ENCODE peak calls at places on chromosome 21, in ten cellular contexts. H is Peyer's patch, F is SK-N-SH, D is stomach, Y is body of pancreas, G is HCT116, L is colonic mucosa, A is left ventricle myocardium inferior, Q is ascending aorta, Z is DND-41. X is an unnamed sample. For H3K36me3, the result is how much of the 10 kb centered on the place peaks cover.

GRCh38 chr21:40315647-40316046 is 448.4 kb downstream of the PCP4 start:
- DNase-seq in H (no peak), F (no peak), D (no peak), Y (no peak), G (no peak), L (no peak), A (no peak), Q (no peak), Z (no peak), X (no peak)

GRCh38 chr21:15749045-15749867 is 19.5 kb downstream of the USP25 start:
- DNase-seq in H (no peak), F (no peak), D (no peak), Y (no peak), G (no peak), L (no peak), A (no peak), Q (no peak), Z (no peak), X (no peak)

GRCh38 chr21:44838951-44839350 is 21.1 kb upstream of the SUMO3 start:
- DNase-seq in H (peak), F (no peak), D (no peak), Y (no peak), G (no peak), L (no peak), A (no peak), Q (no peak), Z (no peak), X (no peak)

GRCh38 chr21:34037446-34037845 is 35.9 kb upstream of the MRPS6 start:
- DNase-seq in H (no peak), F (no peak), D (no peak), Y (no peak), G (no peak), L (no peak), A (no peak), Q (no peak), Z (no peak), X (no peak)

GRCh38 chr21:25107708-25108107 is 499.6 kb downstream of the MRPL39 start:
- DNase-seq in H (no peak), F (no peak), D (no peak), Y (no peak), G (no peak), L (no peak), A (no peak), Q (no peak), Z (no peak), X (no peak)

GRCh38 chr21:32461503-32461902 is 49.0 kb downstream of the EVA1C start:
- DNase-seq in H (no peak), F (no peak), D (no peak), Y (no peak), G (no peak), L (no peak), A (no peak), Q (no peak), Z (no peak), X (no peak)

GRCh38 chr21:45112371-45112770 is 38.0 kb downstream of the ADARB1 start:
- DNase-seq in H (no peak), F (no peak), D (no peak), Y (no peak), G (no peak), L (no peak), A (no peak), Q (no peak), Z (no peak), X (no peak)

GRCh38 chr21:31450971-31451370 is 106.9 kb upstream of the TIAM1 start:
- DNase-seq in H (no peak), F (no peak), D (no peak), Y (no peak), G (no peak), L (no peak), A (no peak), Q (no peak), Z (no peak), X (no peak)

GRCh38 chr21:10521091-10521598 is at the start of gene TPTE:
- DNase-seq in H (no peak), F (peak), D (no peak), Y (no peak), G (no peak), L (no peak), A (no peak), Q (no peak), Z (no peak), X (no peak)

GRCh38 chr21:17796503-17796902 is 22.7 kb downstream of the C21orf91 start:
- DNase-seq in H (no peak), F (no peak), D (no peak), Y (no peak), G (no peak), L (no peak), A (no peak), Q (no peak), Z (no peak), X (no peak)

GRCh38 chr21:45280178-45280821 is 7.4 kb downstream of the POFUT2 start:
- DNase-seq in H (peak), F (no peak), D (peak), Y (no peak), G (no peak), L (no peak), A (no peak), Q (peak), Z (no peak), X (no peak)

GRCh38 chr21:33030633-33031032 is 4.9 kb downstream of the OLIG2 start:
- DNase-seq in H (no peak), F (no peak), D (no peak), Y (no peak), G (no peak), L (no peak), A (no peak), Q (no peak), Z (no peak), X (no peak)

GRCh38 chr21:44521301-44521927 is 18.6 kb downstream of the KRTAP10-1 start:
- DNase-seq in H (no peak), F (peak), D (no peak), Y (no peak), G (no peak), L (no peak), A (peak), Q (peak), Z (no peak), X (no peak)

GRCh38 chr21:14557413-14557812 is 11.3 kb upstream of the SAMSN1 start:
- DNase-seq in H (no peak), F (no peak), D (no peak), Y (no peak), G (no peak), L (no peak), A (no peak), Q (no peak), Z (no peak), X (no peak)

GRCh38 chr21:27649323-27649722 is 682.4 kb upstream of the ADAMTS5 start:
- DNase-seq in H (no peak), F (no peak), D (no peak), Y (no peak), G (no peak), L (no peak), A (no peak), Q (no peak), Z (no peak), X (no peak)

GRCh38 chr21:31556662-31557061 is 102.8 kb upstream of the SOD1 start:
- DNase-seq in H (no peak), F (no peak), D (no peak), Y (no peak), G (no peak), L (no peak), A (no peak), Q (no peak), Z (no peak), X (no peak)

DNA sequence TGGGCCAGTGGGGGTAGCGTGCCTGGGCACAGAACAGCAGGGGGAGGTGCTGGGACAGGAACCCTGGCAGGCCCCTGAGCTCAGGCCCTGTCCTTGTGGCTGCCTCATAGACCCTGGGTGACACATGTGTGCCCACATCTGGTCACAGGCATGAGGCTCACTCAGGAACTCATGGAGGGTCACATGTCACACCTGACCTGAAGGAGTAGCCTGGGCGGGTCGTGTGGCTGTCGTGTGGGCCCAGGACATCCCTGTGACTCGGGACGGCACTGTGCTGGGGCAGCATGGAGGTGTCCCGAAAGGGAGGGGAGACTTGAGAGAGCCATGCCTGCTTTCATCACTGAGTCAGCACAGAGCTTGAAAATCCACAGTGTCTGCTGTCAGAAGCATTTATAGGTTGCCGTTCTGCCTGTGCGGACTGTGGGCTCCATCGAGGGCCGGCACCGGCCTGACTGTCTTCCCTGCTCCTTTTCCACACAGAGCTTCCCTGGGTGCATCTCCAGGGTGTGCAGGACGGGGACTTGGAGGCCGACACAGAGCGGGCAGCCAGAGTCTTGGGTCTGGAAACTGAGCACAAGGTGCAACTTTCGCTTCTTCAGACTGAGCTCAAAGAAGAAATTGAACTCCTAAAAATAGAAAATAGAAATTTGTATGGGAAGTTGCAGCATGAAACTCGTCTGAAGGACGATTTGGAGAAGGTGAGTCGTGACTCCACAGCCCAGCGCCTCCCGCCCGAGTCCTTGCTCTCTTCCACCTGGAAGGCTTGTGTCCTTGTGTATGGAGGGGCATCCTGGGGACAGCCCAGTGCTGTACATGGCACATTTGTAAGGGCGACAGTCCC is 32.8 kb downstream of the PCNT start:
- DNase-seq in H (no peak), F (no peak), D (no peak), Y (no peak), G (no peak), L (no peak), A (no peak), Q (no peak), Z (no peak), X (no peak)
- H3K36me3 ChIP-seq in H (under half), F (half or more), D (half or more), Y (under half), G (under half), L (under half), A (half or more), Q (half or more), Z (half or more), X (under half)

GRCh38 chr21:41804381-41804780 is 37.5 kb upstream of the RIPK4 start:
- DNase-seq in H (no peak), F (no peak), D (no peak), Y (no peak), G (no peak), L (no peak), A (no peak), Q (no peak), Z (no peak), X (no peak)

GRCh38 chr21:41805038-41805437 is 38.2 kb upstream of the RIPK4 start:
- DNase-seq in H (no peak), F (no peak), D (no peak), Y (no peak), G (no peak), L (no peak), A (no peak), Q (no peak), Z (no peak), X (no peak)

GRCh38 chr21:41802185-41802584 is 35.3 kb upstream of the RIPK4 start:
- DNase-seq in H (no peak), F (no peak), D (no peak), Y (no peak), G (no peak), L (no peak), A (no peak), Q (no peak), Z (no peak), X (no peak)

GRCh38 chr21:41802684-41803083 is 35.8 kb upstream of the RIPK4 start:
- DNase-seq in H (no peak), F (no peak), D (no peak), Y (peak), G (no peak), L (peak), A (peak), Q (peak), Z (no peak), X (no peak)

GRCh38 chr21:41803316-41803715 is 36.5 kb upstream of the RIPK4 start:
- DNase-seq in H (no peak), F (no peak), D (no peak), Y (no peak), G (no peak), L (no peak), A (no peak), Q (no peak), Z (no peak), X (no peak)
- H3K36me3 ChIP-seq in H (under half), F (under half), D (half or more), Y (under half), G (under half), L (under half), A (under half), Q (under half), Z (half or more), X (under half)

GRCh38 chr21:28944296-28944695 is 48.4 kb downstream of the LTN1 start:
- DNase-seq in H (no peak), F (no peak), D (no peak), Y (no peak), G (no peak), L (no peak), A (no peak), Q (no peak), Z (no peak), X (no peak)
- H3K36me3 ChIP-seq in H (under half), F (half or more), D (half or more), Y (under half), G (under half), L (under half), A (half or more), Q (half or more), Z (half or more), X (under half)

GRCh38 chr21:41777934-41778815 is 11.3 kb upstream of the RIPK4 start:
- DNase-seq in H (peak), F (peak), D (peak), Y (peak), G (peak), L (peak), A (peak), Q (peak), Z (peak), X (no peak)

GRCh38 chr21:41774467-41775151 is 7.8 kb upstream of the RIPK4 start:
- DNase-seq in H (no peak), F (no peak), D (no peak), Y (peak), G (no peak), L (no peak), A (no peak), Q (no peak), Z (peak), X (no peak)

GRCh38 chr21:41778974-41779600 is 12.2 kb upstream of the RIPK4 start:
- DNase-seq in H (no peak), F (no peak), D (peak), Y (peak), G (no peak), L (peak), A (no peak), Q (peak), Z (no peak), X (no peak)

GRCh38 chr21:41775152-41775472 is 8.3 kb upstream of the RIPK4 start:
- DNase-seq in H (no peak), F (no peak), D (no peak), Y (no peak), G (no peak), L (no peak), A (no peak), Q (no peak), Z (peak), X (no peak)

DNA sequence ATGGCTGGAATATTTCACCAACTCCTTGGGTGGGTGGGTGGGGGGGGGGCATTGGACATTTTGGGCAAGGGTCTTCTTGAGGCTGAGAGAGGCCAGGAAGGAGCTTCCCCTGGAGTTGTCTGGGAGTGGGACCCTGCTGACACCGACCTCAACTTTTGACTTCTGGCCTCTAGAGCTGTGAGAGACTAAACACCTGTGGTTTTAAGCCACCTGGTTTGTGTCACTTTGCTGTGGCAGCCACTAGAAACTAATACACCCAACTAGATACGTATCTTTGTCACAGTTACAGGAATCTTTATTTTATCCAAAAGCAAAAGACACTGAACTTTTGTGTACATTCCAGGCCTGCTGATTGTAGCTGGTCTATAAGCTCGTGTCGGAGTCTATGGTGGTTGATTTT is 9.9 kb upstream of the RIPK4 start:
- DNase-seq in H (no peak), F (no peak), D (no peak), Y (peak), G (no peak), L (no peak), A (no peak), Q (no peak), Z (no peak), X (no peak)
- H3K36me3 ChIP-seq in H (under half), F (under half), D (under half), Y (under half), G (under half), L (under half), A (under half), Q (under half), Z (under half), X (under half)

DNA sequence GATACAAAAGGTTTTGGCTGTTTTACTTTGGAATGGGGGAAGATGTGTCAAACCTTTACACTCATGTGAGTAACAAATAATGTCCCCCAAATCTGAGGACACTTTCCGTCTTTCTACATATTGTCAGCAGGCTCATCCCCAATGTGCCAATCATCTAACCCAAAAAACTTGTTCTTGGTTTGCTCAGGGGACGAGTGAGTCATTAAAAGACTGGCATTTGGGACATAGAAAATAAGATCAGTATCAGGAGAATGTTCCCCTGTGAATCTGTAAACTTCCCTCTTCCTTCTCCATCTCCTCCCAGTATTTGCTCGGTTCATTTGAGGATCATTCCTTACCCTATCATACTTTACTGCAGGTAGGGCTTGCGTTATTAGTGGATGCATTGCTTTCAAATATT is 194.1 kb upstream of the RUNX1 start:
- DNase-seq in H (no peak), F (no peak), D (no peak), Y (no peak), G (no peak), L (no peak), A (no peak), Q (no peak), Z (no peak), X (no peak)
- H3K36me3 ChIP-seq in H (under half), F (under half), D (under half), Y (under half), G (under half), L (under half), A (under half), Q (under half), Z (under half), X (under half)

DNA sequence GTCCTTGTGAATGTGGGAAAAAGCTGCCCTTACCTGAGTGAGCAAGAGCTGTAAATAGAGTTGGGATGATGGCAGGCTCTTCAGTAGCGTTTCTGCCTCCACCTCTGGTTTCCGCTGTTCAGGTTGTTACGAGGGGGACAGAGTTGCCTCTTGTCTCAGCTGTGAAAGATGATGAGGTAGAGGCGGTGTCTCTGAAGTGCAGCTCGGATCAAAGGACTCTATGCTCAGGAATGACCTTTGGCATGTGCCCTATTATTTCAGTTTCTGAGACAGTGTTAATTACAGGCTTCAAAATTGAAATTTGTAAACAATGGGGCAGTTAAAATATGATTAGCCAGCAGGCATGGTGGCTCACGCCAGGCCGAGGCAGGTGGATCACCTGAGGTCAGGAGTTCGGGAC is 70.3 kb downstream of the VPS26C start:
- DNase-seq in H (no peak), F (no peak), D (no peak), Y (no peak), G (no peak), L (no peak), A (no peak), Q (no peak), Z (no peak), X (no peak)
- H3K36me3 ChIP-seq in H (under half), F (half or more), D (half or more), Y (under half), G (under half), L (under half), A (half or more), Q (half or more), Z (half or more), X (under half)

GRCh38 chr21:39197448-39197847 is 14.2 kb upstream of the PSMG1 start:
- DNase-seq in H (no peak), F (no peak), D (no peak), Y (no peak), G (no peak), L (no peak), A (no peak), Q (no peak), Z (no peak), X (no peak)
- H3K36me3 ChIP-seq in H (under half), F (half or more), D (half or more), Y (under half), G (under half), L (under half), A (half or more), Q (half or more), Z (half or more), X (under half)

DNA sequence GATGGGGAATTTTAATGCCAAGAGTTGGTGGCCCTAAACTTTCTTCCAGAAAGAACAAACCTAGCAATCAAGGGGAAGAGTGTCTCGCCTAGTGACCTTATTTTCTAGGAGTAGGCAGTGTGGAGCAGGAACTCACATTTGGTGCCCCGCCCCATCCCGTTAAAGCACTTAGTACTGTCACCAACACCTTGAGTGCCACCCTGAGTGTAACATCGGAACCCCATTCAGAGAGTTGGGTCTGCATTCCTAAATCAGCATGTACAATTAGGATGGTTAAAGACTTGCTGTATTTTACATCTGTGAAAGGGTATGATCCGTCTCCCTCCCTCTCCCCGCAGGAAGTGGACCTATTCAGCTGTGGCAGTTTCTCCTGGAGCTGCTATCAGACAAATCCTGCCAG is 15.5 kb downstream of the ETS2 start:
- DNase-seq in H (no peak), F (no peak), D (no peak), Y (no peak), G (no peak), L (peak), A (no peak), Q (no peak), Z (no peak), X (no peak)
- H3K36me3 ChIP-seq in H (under half), F (half or more), D (half or more), Y (under half), G (half or more), L (under half), A (half or more), Q (half or more), Z (half or more), X (under half)